ENCODE peak calls at places on chromosome 17, in six cellular contexts. N is NCI-H1105; H is kidney epithelial cell; G is EL; X is activated CD4-positive, alpha-beta T cell treated with anti-CD3 and anti-CD28 coated beads, Interleukin-2, amount 10 ng/mL, durations not matched to agents 24 days and 14 days; M is mesothelial cell of epicardium. D is an unnamed sample.

GRCh38 chr17:49227436-49228261 is 2.9 kb downstream of the PHOSPHO1 start:
- DNase-seq in N (peak; percentile 40), H (no peak), G (peak; percentile 69), X (peak; percentile 93), M (no peak), D (no peak)

GRCh38 chr17:73616873-73617430 is 27.3 kb downstream of the SDK2 start:
- DNase-seq in N (no peak), H (no peak), G (no peak), X (no peak), M (no peak), D (no peak)

GRCh38 chr17:62720126-62720850 is 87.8 kb downstream of the MARCHF10 start:
- DNase-seq in N (no peak), H (peak; percentile 82), G (peak; percentile 25), X (no peak), M (no peak), D (no peak)

GRCh38 chr17:64281962-64282752 is 19.1 kb upstream of the TEX2 start:
- DNase-seq in N (peak; percentile 53), H (no peak), G (peak; percentile 74), X (peak; percentile 85), M (peak; percentile 34), D (peak; percentile 33)

GRCh38 chr17:49214665-49215360 is 4.3 kb downstream of the ABI3 start:
- DNase-seq in N (no peak), H (no peak), G (no peak), X (no peak), M (no peak), D (no peak)

GRCh38 chr17:74987909-74988711 is 678 bp downstream of the CDR2L start:
- DNase-seq in N (peak; percentile 3), H (no peak), G (peak; percentile 76), X (peak; percentile 77), M (peak; percentile 69), D (no peak)

GRCh38 chr17:57587201-57587870 is 157.8 kb downstream of the CCDC182 start:
- DNase-seq in N (peak; percentile 86), H (no peak), G (no peak), X (no peak), M (no peak), D (no peak)

GRCh38 chr17:21688293-21688949 is 3.9 kb upstream of the KCNJ18 start:
- DNase-seq in N (no peak), H (no peak), G (no peak), X (no peak), M (no peak), D (no peak)

GRCh38 chr17:38789185-38789584 is 10.2 kb downstream of the PIP4K2B start:
- DNase-seq in N (no peak), H (no peak), G (peak; percentile 72), X (no peak), M (no peak), D (no peak)

GRCh38 chr17:13888043-13888442 is 181.3 kb upstream of the COX10 start:
- DNase-seq in N (peak; percentile 14), H (no peak), G (peak; percentile 29), X (no peak), M (peak; percentile 52), D (no peak)

GRCh38 chr17:66667491-66668030 is 167.4 kb upstream of the CACNG5 start:
- DNase-seq in N (no peak), H (no peak), G (no peak), X (peak; percentile 89), M (no peak), D (no peak)

GRCh38 chr17:75535119-75535537 is 9.6 kb downstream of the LLGL2 start:
- DNase-seq in N (no peak), H (no peak), G (no peak), X (peak; percentile 88), M (no peak), D (no peak)

GRCh38 chr17:40107266-40107980 is 7.0 kb upstream of the NR1D1 start:
- DNase-seq in N (no peak), H (no peak), G (no peak), X (no peak), M (no peak), D (no peak)

GRCh38 chr17:39676198-39676819 is 8.1 kb downstream of the PNMT start:
- DNase-seq in N (peak; percentile 12), H (no peak), G (no peak), X (peak; percentile 83), M (no peak), D (peak; percentile 64)

GRCh38 chr17:4516740-4517139 is 18.1 kb downstream of the SPNS2 start:
- DNase-seq in N (no peak), H (no peak), G (no peak), X (no peak), M (no peak), D (no peak)

GRCh38 chr17:78966906-78967600 is 12.7 kb downstream of the LGALS3BP start:
- DNase-seq in N (no peak), H (no peak), G (no peak), X (no peak), M (no peak), D (no peak)

GRCh38 chr17:60390881-60391418 is 983 bp downstream of the USP32 start:
- DNase-seq in N (peak; percentile 3), H (no peak), G (peak; percentile 58), X (peak; percentile 78), M (no peak), D (peak; percentile 12)

GRCh38 chr17:5668557-5669138 is 84.3 kb upstream of the NLRP1 start:
- DNase-seq in N (no peak), H (no peak), G (no peak), X (no peak), M (no peak), D (no peak)

GRCh38 chr17:67052720-67053437 is 8.5 kb downstream of the CACNG1 start:
- DNase-seq in N (no peak), H (no peak), G (no peak), X (no peak), M (no peak), D (no peak)